ENCODE peak calls at places on chromosome 15, in five cellular contexts. One of them, this sample, is unnamed.

GRCh38 chr15:88974392-88974791 is 61.2 kb upstream of the MFGE8 start:
- DNase-seq in NCI-H1092 treated with DMSO at 0.1 percent for 48 hours: no peak
- DNase-seq in ACHN: no peak
- DNase-seq in activated naive CD4-positive, alpha-beta T cell treated with Interleukin-2 at 50 U/mL for 16 hours: no peak
- DNase-seq in bronchial epithelial cell: no peak
- DNase-seq in this sample: no peak

GRCh38 chr15:65404196-65404872 is 18.4 kb downstream of the IGDCC4 start:
- DNase-seq in activated naive CD4-positive, alpha-beta T cell treated with Interleukin-2 at 50 U/mL for 16 hours: no peak
- DNase-seq in NCI-H1092 treated with DMSO at 0.1 percent for 48 hours: no peak
- DNase-seq in bronchial epithelial cell: no peak
- DNase-seq in ACHN: no peak
- DNase-seq in this sample: no peak

GRCh38 chr15:25170113-25170731 is 215.4 kb downstream of the SNRPN start:
- DNase-seq in ACHN: no peak
- DNase-seq in activated naive CD4-positive, alpha-beta T cell treated with Interleukin-2 at 50 U/mL for 16 hours: no peak
- DNase-seq in bronchial epithelial cell: no peak
- DNase-seq in NCI-H1092 treated with DMSO at 0.1 percent for 48 hours: no peak
- DNase-seq in this sample: no peak

GRCh38 chr15:39364721-39365120 is 216.2 kb upstream of the THBS1 start:
- DNase-seq in NCI-H1092 treated with DMSO at 0.1 percent for 48 hours: no peak
- DNase-seq in ACHN: no peak
- DNase-seq in activated naive CD4-positive, alpha-beta T cell treated with Interleukin-2 at 50 U/mL for 16 hours: no peak
- DNase-seq in bronchial epithelial cell: no peak
- DNase-seq in this sample: no peak

GRCh38 chr15:64527263-64527984 is 67.0 kb downstream of the ZNF609 start:
- DNase-seq in bronchial epithelial cell: peak
- DNase-seq in NCI-H1092 treated with DMSO at 0.1 percent for 48 hours: no peak
- DNase-seq in ACHN: peak
- DNase-seq in activated naive CD4-positive, alpha-beta T cell treated with Interleukin-2 at 50 U/mL for 16 hours: no peak
- DNase-seq in this sample: no peak

GRCh38 chr15:38864122-38864521 is 299.5 kb upstream of the RASGRP1 start:
- DNase-seq in ACHN: no peak
- DNase-seq in bronchial epithelial cell: no peak
- DNase-seq in NCI-H1092 treated with DMSO at 0.1 percent for 48 hours: no peak
- DNase-seq in activated naive CD4-positive, alpha-beta T cell treated with Interleukin-2 at 50 U/mL for 16 hours: no peak
- DNase-seq in this sample: no peak

GRCh38 chr15:53710906-53711305 is 48.6 kb downstream of the WDR72 start:
- DNase-seq in activated naive CD4-positive, alpha-beta T cell treated with Interleukin-2 at 50 U/mL for 16 hours: no peak
- DNase-seq in NCI-H1092 treated with DMSO at 0.1 percent for 48 hours: no peak
- DNase-seq in ACHN: peak
- DNase-seq in bronchial epithelial cell: no peak
- DNase-seq in this sample: no peak

GRCh38 chr15:76330281-76330680 is 6.3 kb upstream of the ISL2 start:
- DNase-seq in activated naive CD4-positive, alpha-beta T cell treated with Interleukin-2 at 50 U/mL for 16 hours: no peak
- DNase-seq in NCI-H1092 treated with DMSO at 0.1 percent for 48 hours: peak
- DNase-seq in bronchial epithelial cell: peak
- DNase-seq in ACHN: peak
- DNase-seq in this sample: no peak

GRCh38 chr15:99711685-99712084 is 21.6 kb downstream of the LYSMD4 start:
- DNase-seq in activated naive CD4-positive, alpha-beta T cell treated with Interleukin-2 at 50 U/mL for 16 hours: no peak
- DNase-seq in NCI-H1092 treated with DMSO at 0.1 percent for 48 hours: no peak
- DNase-seq in ACHN: no peak
- DNase-seq in bronchial epithelial cell: no peak
- DNase-seq in this sample: no peak

GRCh38 chr15:90221251-90221900 is 12.4 kb downstream of the CIB1 start:
- DNase-seq in activated naive CD4-positive, alpha-beta T cell treated with Interleukin-2 at 50 U/mL for 16 hours: no peak
- DNase-seq in ACHN: peak
- DNase-seq in NCI-H1092 treated with DMSO at 0.1 percent for 48 hours: peak
- DNase-seq in bronchial epithelial cell: no peak
- DNase-seq in this sample: no peak

GRCh38 chr15:70799667-70800450 is 36.5 kb upstream of the UACA start:
- DNase-seq in ACHN: peak
- DNase-seq in bronchial epithelial cell: peak
- DNase-seq in activated naive CD4-positive, alpha-beta T cell treated with Interleukin-2 at 50 U/mL for 16 hours: no peak
- DNase-seq in NCI-H1092 treated with DMSO at 0.1 percent for 48 hours: no peak
- DNase-seq in this sample: no peak

GRCh38 chr15:60708684-60709083 is 229.7 kb upstream of the ICE2 start:
- DNase-seq in bronchial epithelial cell: no peak
- DNase-seq in ACHN: no peak
- DNase-seq in activated naive CD4-positive, alpha-beta T cell treated with Interleukin-2 at 50 U/mL for 16 hours: no peak
- DNase-seq in NCI-H1092 treated with DMSO at 0.1 percent for 48 hours: no peak
- DNase-seq in this sample: no peak

GRCh38 chr15:66628976-66629723 is 63.4 kb upstream of the LCTL start:
- DNase-seq in bronchial epithelial cell: no peak
- DNase-seq in ACHN: no peak
- DNase-seq in activated naive CD4-positive, alpha-beta T cell treated with Interleukin-2 at 50 U/mL for 16 hours: no peak
- DNase-seq in NCI-H1092 treated with DMSO at 0.1 percent for 48 hours: no peak
- DNase-seq in this sample: no peak

GRCh38 chr15:81888748-81889479 is 156.9 kb downstream of the MEX3B start:
- DNase-seq in NCI-H1092 treated with DMSO at 0.1 percent for 48 hours: no peak
- DNase-seq in bronchial epithelial cell: no peak
- DNase-seq in ACHN: no peak
- DNase-seq in activated naive CD4-positive, alpha-beta T cell treated with Interleukin-2 at 50 U/mL for 16 hours: no peak
- DNase-seq in this sample: no peak

GRCh38 chr15:101481917-101482525 is 7.5 kb downstream of the PCSK6 start:
- DNase-seq in ACHN: no peak
- DNase-seq in bronchial epithelial cell: peak
- DNase-seq in activated naive CD4-positive, alpha-beta T cell treated with Interleukin-2 at 50 U/mL for 16 hours: no peak
- DNase-seq in NCI-H1092 treated with DMSO at 0.1 percent for 48 hours: no peak
- DNase-seq in this sample: no peak

GRCh38 chr15:65981837-65982696 is 112.8 kb downstream of the RAB11A start:
- DNase-seq in ACHN: peak
- DNase-seq in bronchial epithelial cell: peak
- DNase-seq in NCI-H1092 treated with DMSO at 0.1 percent for 48 hours: peak
- DNase-seq in activated naive CD4-positive, alpha-beta T cell treated with Interleukin-2 at 50 U/mL for 16 hours: peak
- DNase-seq in this sample: no peak

GRCh38 chr15:68310178-68310810 is 32.7 kb downstream of the FEM1B start:
- DNase-seq in bronchial epithelial cell: no peak
- DNase-seq in activated naive CD4-positive, alpha-beta T cell treated with Interleukin-2 at 50 U/mL for 16 hours: no peak
- DNase-seq in ACHN: no peak
- DNase-seq in NCI-H1092 treated with DMSO at 0.1 percent for 48 hours: no peak
- DNase-seq in this sample: no peak

GRCh38 chr15:40420793-40421192 is 15.2 kb downstream of the IVD start:
- DNase-seq in bronchial epithelial cell: peak
- DNase-seq in ACHN: no peak
- DNase-seq in NCI-H1092 treated with DMSO at 0.1 percent for 48 hours: no peak
- DNase-seq in activated naive CD4-positive, alpha-beta T cell treated with Interleukin-2 at 50 U/mL for 16 hours: no peak
- DNase-seq in this sample: no peak

GRCh38 chr15:91634163-91634562 is 219.3 kb upstream of the SLCO3A1 start:
- DNase-seq in NCI-H1092 treated with DMSO at 0.1 percent for 48 hours: no peak
- DNase-seq in ACHN: no peak
- DNase-seq in bronchial epithelial cell: no peak
- DNase-seq in activated naive CD4-positive, alpha-beta T cell treated with Interleukin-2 at 50 U/mL for 16 hours: no peak
- DNase-seq in this sample: no peak

GRCh38 chr15:41948499-41948898 is 23.9 kb downstream of the EHD4 start:
- DNase-seq in ACHN: no peak
- DNase-seq in activated naive CD4-positive, alpha-beta T cell treated with Interleukin-2 at 50 U/mL for 16 hours: no peak
- DNase-seq in NCI-H1092 treated with DMSO at 0.1 percent for 48 hours: no peak
- DNase-seq in bronchial epithelial cell: no peak
- DNase-seq in this sample: no peak

GRCh38 chr15:96992817-96993216 is 662.3 kb downstream of the NR2F2 start:
- DNase-seq in activated naive CD4-positive, alpha-beta T cell treated with Interleukin-2 at 50 U/mL for 16 hours: no peak
- DNase-seq in bronchial epithelial cell: no peak
- DNase-seq in ACHN: no peak
- DNase-seq in NCI-H1092 treated with DMSO at 0.1 percent for 48 hours: no peak
- DNase-seq in this sample: no peak

GRCh38 chr15:43776101-43776717 is 557 bp downstream of the ELL3 start:
- DNase-seq in bronchial epithelial cell: peak
- DNase-seq in ACHN: no peak
- DNase-seq in NCI-H1092 treated with DMSO at 0.1 percent for 48 hours: no peak
- DNase-seq in activated naive CD4-positive, alpha-beta T cell treated with Interleukin-2 at 50 U/mL for 16 hours: peak
- DNase-seq in this sample: peak

GRCh38 chr15:66830358-66830757 is 128.3 kb downstream of the SMAD6 start:
- DNase-seq in bronchial epithelial cell: peak
- DNase-seq in ACHN: peak
- DNase-seq in activated naive CD4-positive, alpha-beta T cell treated with Interleukin-2 at 50 U/mL for 16 hours: no peak
- DNase-seq in NCI-H1092 treated with DMSO at 0.1 percent for 48 hours: no peak
- DNase-seq in this sample: no peak

GRCh38 chr15:93488157-93488803 is 399.3 kb upstream of the RGMA start:
- DNase-seq in ACHN: no peak
- DNase-seq in NCI-H1092 treated with DMSO at 0.1 percent for 48 hours: peak
- DNase-seq in bronchial epithelial cell: no peak
- DNase-seq in activated naive CD4-positive, alpha-beta T cell treated with Interleukin-2 at 50 U/mL for 16 hours: no peak
- DNase-seq in this sample: no peak

GRCh38 chr15:53978248-53978906 is at the start of gene UNC13C:
- DNase-seq in ACHN: peak
- DNase-seq in activated naive CD4-positive, alpha-beta T cell treated with Interleukin-2 at 50 U/mL for 16 hours: no peak
- DNase-seq in bronchial epithelial cell: peak
- DNase-seq in NCI-H1092 treated with DMSO at 0.1 percent for 48 hours: peak
- DNase-seq in this sample: no peak

GRCh38 chr15:26771917-26772587 is 814 bp downstream of the GABRB3 start:
- DNase-seq in activated naive CD4-positive, alpha-beta T cell treated with Interleukin-2 at 50 U/mL for 16 hours: no peak
- DNase-seq in ACHN: no peak
- DNase-seq in NCI-H1092 treated with DMSO at 0.1 percent for 48 hours: peak
- DNase-seq in bronchial epithelial cell: no peak
- DNase-seq in this sample: no peak

GRCh38 chr15:78937132-78937739 is 7.6 kb downstream of the CTSH start:
- DNase-seq in NCI-H1092 treated with DMSO at 0.1 percent for 48 hours: no peak
- DNase-seq in bronchial epithelial cell: no peak
- DNase-seq in ACHN: no peak
- DNase-seq in activated naive CD4-positive, alpha-beta T cell treated with Interleukin-2 at 50 U/mL for 16 hours: peak
- DNase-seq in this sample: no peak

GRCh38 chr15:74873756-74874424 is 725 bp upstream of the SCAMP2 start:
- DNase-seq in ACHN: peak
- DNase-seq in bronchial epithelial cell: no peak
- DNase-seq in NCI-H1092 treated with DMSO at 0.1 percent for 48 hours: no peak
- DNase-seq in activated naive CD4-positive, alpha-beta T cell treated with Interleukin-2 at 50 U/mL for 16 hours: peak
- DNase-seq in this sample: no peak